ENCODE peak calls at places on chromosomes 16 and 17, in nine cellular contexts. K, Q, X, A, H, V, Y, B and M are unnamed samples.

GRCh38 chr17:19453296-19453695 is 42.3 kb downstream of the RNF112 start:
- DNase-seq in K (no peak), Q (no peak), X (no peak), A (no peak), H (no peak), V (no peak), Y (no peak), B (no peak), M (peak; percentile 44)

GRCh38 chr17:63447688-63448005 is 1.5 kb upstream of the CYB561 start:
- DNase-seq in K (no peak), Q (no peak), X (no peak), A (no peak), H (no peak), V (no peak), Y (no peak), B (no peak), M (no peak)

GRCh38 chr16:56874800-56875199 is 9.8 kb downstream of the SLC12A3 start:
- DNase-seq in K (no peak), Q (peak; percentile 32), X (no peak), A (no peak), H (no peak), V (no peak), Y (no peak), B (no peak), M (no peak)

GRCh38 chr17:18000044-18000443 is 27.4 kb downstream of the DRC3 start:
- DNase-seq in K (no peak), Q (no peak), X (no peak), A (no peak), H (no peak), V (no peak), Y (no peak), B (no peak), M (no peak)

GRCh38 chr17:28657756-28658155 is 4.0 kb downstream of the SDF2 start:
- DNase-seq in K (no peak), Q (no peak), X (no peak), A (no peak), H (no peak), V (no peak), Y (no peak), B (no peak), M (no peak)

GRCh38 chr16:27318399-27319256 is 4.9 kb downstream of the IL4R start:
- DNase-seq in K (no peak), Q (no peak), X (peak; percentile 75), A (no peak), H (peak; percentile 84), V (no peak), Y (no peak), B (peak; percentile 24), M (peak; percentile 81)

GRCh38 chr16:15444264-15444663 is 9.9 kb downstream of the BMERB1 start:
- DNase-seq in K (no peak), Q (no peak), X (no peak), A (no peak), H (no peak), V (no peak), Y (no peak), B (no peak), M (no peak)

GRCh38 chr17:77601054-77601979 is 357.2 kb upstream of the TNRC6C start:
- DNase-seq in K (no peak), Q (no peak), X (no peak), A (no peak), H (no peak), V (no peak), Y (no peak), B (no peak), M (no peak)

GRCh38 chr16:74698220-74698619 is 2.4 kb downstream of the MLKL start:
- DNase-seq in K (no peak), Q (no peak), X (no peak), A (no peak), H (no peak), V (no peak), Y (no peak), B (no peak), M (no peak)

GRCh38 chr16:87115646-87116045 is 201.5 kb downstream of the C16orf95 start:
- DNase-seq in K (no peak), Q (no peak), X (no peak), A (no peak), H (no peak), V (no peak), Y (no peak), B (no peak), M (no peak)

GRCh38 chr17:28384281-28385036 is 13.0 kb downstream of the SARM1 start:
- DNase-seq in K (no peak), Q (no peak), X (peak; percentile 72), A (no peak), H (peak; percentile 80), V (no peak), Y (no peak), B (no peak), M (peak; percentile 85)

GRCh38 chr16:12254566-12254965 is 278.0 kb downstream of the SNX29 start:
- DNase-seq in K (no peak), Q (no peak), X (no peak), A (no peak), H (no peak), V (no peak), Y (no peak), B (no peak), M (no peak)

GRCh38 chr16:74249281-74249680 is 47.3 kb upstream of the PSMD7 start:
- DNase-seq in K (no peak), Q (no peak), X (no peak), A (no peak), H (no peak), V (no peak), Y (no peak), B (no peak), M (no peak)

GRCh38 chr16:79347176-79347715 is 253.3 kb downstream of the MAF start:
- DNase-seq in K (no peak), Q (no peak), X (no peak), A (no peak), H (no peak), V (no peak), Y (no peak), B (no peak), M (no peak)

GRCh38 chr17:10623786-10624338 is 33.2 kb downstream of the MYH3 start:
- DNase-seq in K (no peak), Q (no peak), X (no peak), A (no peak), H (no peak), V (no peak), Y (no peak), B (no peak), M (no peak)

GRCh38 chr16:48384305-48384981 is 770 bp downstream of the SIAH1 start:
- DNase-seq in K (no peak), Q (peak; percentile 70), X (no peak), A (peak; percentile 50), H (peak; percentile 35), V (no peak), Y (peak; percentile 66), B (peak; percentile 74), M (no peak)

GRCh38 chr16:14284930-14285541 is 213.9 kb downstream of the MRTFB start:
- DNase-seq in K (no peak), Q (no peak), X (peak; percentile 59), A (no peak), H (peak; percentile 74), V (peak; percentile 74), Y (peak; percentile 40), B (peak; percentile 55), M (no peak)

GRCh38 chr16:15829460-15829859 is 27.4 kb downstream of the MYH11 start:
- DNase-seq in K (no peak), Q (peak; percentile 50), X (no peak), A (no peak), H (no peak), V (no peak), Y (no peak), B (no peak), M (peak; percentile 64)